ENCODE peak calls at places on chromosomes 3 and 15, in seven cellular contexts. One of them, this sample, is unnamed.

GRCh38 chr3:197889204-197889930 is 60.6 kb upstream of the RPL35A start:
- DNase-seq in NCI-H748 treated with DMSO at 0.1 percent for 48 hours: no peak
- DNase-seq in aorta: no peak
- DNase-seq in stimulated activated naive CD8-positive, alpha-beta T cell treated with anti-CD3 and anti-CD28 coated beads, Interleukin-15, Interleukin-2, amounts not matched to agents 100 U/mL and 50 U/mL, for 24 hours: no peak
- DNase-seq in mucosa of descending colon: no peak
- DNase-seq in iris pigment epithelial cell: no peak
- DNase-seq in CD4-positive, alpha-beta T cell: no peak
- DNase-seq in this sample: no peak

GRCh38 chr15:41115652-41116115 is 396 bp downstream of the INO80 start:
- DNase-seq in CD4-positive, alpha-beta T cell: peak; percentile 60
- DNase-seq in aorta: peak; percentile 90
- DNase-seq in NCI-H748 treated with DMSO at 0.1 percent for 48 hours: no peak
- DNase-seq in mucosa of descending colon: peak; percentile 76
- DNase-seq in stimulated activated naive CD8-positive, alpha-beta T cell treated with anti-CD3 and anti-CD28 coated beads, Interleukin-15, Interleukin-2, amounts not matched to agents 100 U/mL and 50 U/mL, for 24 hours: peak; percentile 79
- DNase-seq in iris pigment epithelial cell: peak; percentile 44
- DNase-seq in this sample: peak; percentile 78

GRCh38 chr15:30922469-30923311 is 19.0 kb downstream of the FAN1 start:
- DNase-seq in aorta: no peak
- DNase-seq in iris pigment epithelial cell: peak; percentile 51
- DNase-seq in NCI-H748 treated with DMSO at 0.1 percent for 48 hours: no peak
- DNase-seq in stimulated activated naive CD8-positive, alpha-beta T cell treated with anti-CD3 and anti-CD28 coated beads, Interleukin-15, Interleukin-2, amounts not matched to agents 100 U/mL and 50 U/mL, for 24 hours: no peak
- DNase-seq in mucosa of descending colon: peak; percentile 51
- DNase-seq in CD4-positive, alpha-beta T cell: no peak
- DNase-seq in this sample: no peak

GRCh38 chr3:17832021-17832420 is 89.6 kb upstream of the TBC1D5 start:
- DNase-seq in stimulated activated naive CD8-positive, alpha-beta T cell treated with anti-CD3 and anti-CD28 coated beads, Interleukin-15, Interleukin-2, amounts not matched to agents 100 U/mL and 50 U/mL, for 24 hours: no peak
- DNase-seq in aorta: no peak
- DNase-seq in iris pigment epithelial cell: peak; percentile 42
- DNase-seq in CD4-positive, alpha-beta T cell: no peak
- DNase-seq in mucosa of descending colon: no peak
- DNase-seq in NCI-H748 treated with DMSO at 0.1 percent for 48 hours: no peak
- DNase-seq in this sample: no peak

GRCh38 chr3:104206925-104207324 is 1159.8 kb upstream of the ALCAM start:
- DNase-seq in stimulated activated naive CD8-positive, alpha-beta T cell treated with anti-CD3 and anti-CD28 coated beads, Interleukin-15, Interleukin-2, amounts not matched to agents 100 U/mL and 50 U/mL, for 24 hours: no peak
- DNase-seq in NCI-H748 treated with DMSO at 0.1 percent for 48 hours: no peak
- DNase-seq in iris pigment epithelial cell: peak; percentile 0
- DNase-seq in mucosa of descending colon: no peak
- DNase-seq in aorta: no peak
- DNase-seq in CD4-positive, alpha-beta T cell: no peak
- DNase-seq in this sample: no peak

GRCh38 chr3:87088984-87089841 is 98.3 kb upstream of the VGLL3 start:
- DNase-seq in mucosa of descending colon: peak; percentile 45
- DNase-seq in stimulated activated naive CD8-positive, alpha-beta T cell treated with anti-CD3 and anti-CD28 coated beads, Interleukin-15, Interleukin-2, amounts not matched to agents 100 U/mL and 50 U/mL, for 24 hours: peak; percentile 5
- DNase-seq in NCI-H748 treated with DMSO at 0.1 percent for 48 hours: no peak
- DNase-seq in aorta: peak; percentile 84
- DNase-seq in iris pigment epithelial cell: peak; percentile 76
- DNase-seq in CD4-positive, alpha-beta T cell: no peak
- DNase-seq in this sample: peak; percentile 78

GRCh38 chr15:101048191-101049011 is 129.2 kb downstream of the LRRK1 start:
- DNase-seq in iris pigment epithelial cell: no peak
- DNase-seq in CD4-positive, alpha-beta T cell: no peak
- DNase-seq in aorta: no peak
- DNase-seq in stimulated activated naive CD8-positive, alpha-beta T cell treated with anti-CD3 and anti-CD28 coated beads, Interleukin-15, Interleukin-2, amounts not matched to agents 100 U/mL and 50 U/mL, for 24 hours: no peak
- DNase-seq in mucosa of descending colon: no peak
- DNase-seq in NCI-H748 treated with DMSO at 0.1 percent for 48 hours: no peak
- DNase-seq in this sample: peak; percentile 38

GRCh38 chr15:55685292-55685691 is 57.7 kb downstream of the PRTG start:
- DNase-seq in CD4-positive, alpha-beta T cell: no peak
- DNase-seq in mucosa of descending colon: no peak
- DNase-seq in stimulated activated naive CD8-positive, alpha-beta T cell treated with anti-CD3 and anti-CD28 coated beads, Interleukin-15, Interleukin-2, amounts not matched to agents 100 U/mL and 50 U/mL, for 24 hours: no peak
- DNase-seq in iris pigment epithelial cell: peak; percentile 76
- DNase-seq in NCI-H748 treated with DMSO at 0.1 percent for 48 hours: no peak
- DNase-seq in aorta: no peak
- DNase-seq in this sample: no peak

GRCh38 chr15:84685304-84685703 is 27.3 kb upstream of the NMB start:
- DNase-seq in aorta: peak; percentile 79
- DNase-seq in CD4-positive, alpha-beta T cell: peak; percentile 5
- DNase-seq in iris pigment epithelial cell: peak; percentile 95
- DNase-seq in mucosa of descending colon: no peak
- DNase-seq in NCI-H748 treated with DMSO at 0.1 percent for 48 hours: no peak
- DNase-seq in stimulated activated naive CD8-positive, alpha-beta T cell treated with anti-CD3 and anti-CD28 coated beads, Interleukin-15, Interleukin-2, amounts not matched to agents 100 U/mL and 50 U/mL, for 24 hours: no peak
- DNase-seq in this sample: peak; percentile 70

GRCh38 chr3:118089563-118089962 is 945.1 kb downstream of the IGSF11 start:
- DNase-seq in NCI-H748 treated with DMSO at 0.1 percent for 48 hours: no peak
- DNase-seq in stimulated activated naive CD8-positive, alpha-beta T cell treated with anti-CD3 and anti-CD28 coated beads, Interleukin-15, Interleukin-2, amounts not matched to agents 100 U/mL and 50 U/mL, for 24 hours: no peak
- DNase-seq in iris pigment epithelial cell: peak; percentile 10
- DNase-seq in CD4-positive, alpha-beta T cell: no peak
- DNase-seq in aorta: no peak
- DNase-seq in mucosa of descending colon: no peak
- DNase-seq in this sample: no peak

GRCh38 chr3:106518516-106518915 is 649.7 kb upstream of the CBLB start:
- DNase-seq in stimulated activated naive CD8-positive, alpha-beta T cell treated with anti-CD3 and anti-CD28 coated beads, Interleukin-15, Interleukin-2, amounts not matched to agents 100 U/mL and 50 U/mL, for 24 hours: no peak
- DNase-seq in mucosa of descending colon: no peak
- DNase-seq in CD4-positive, alpha-beta T cell: no peak
- DNase-seq in NCI-H748 treated with DMSO at 0.1 percent for 48 hours: no peak
- DNase-seq in aorta: no peak
- DNase-seq in iris pigment epithelial cell: peak; percentile 56
- DNase-seq in this sample: no peak

GRCh38 chr3:115040673-115041286 is 106.3 kb downstream of the ZBTB20 start:
- DNase-seq in stimulated activated naive CD8-positive, alpha-beta T cell treated with anti-CD3 and anti-CD28 coated beads, Interleukin-15, Interleukin-2, amounts not matched to agents 100 U/mL and 50 U/mL, for 24 hours: peak; percentile 39
- DNase-seq in NCI-H748 treated with DMSO at 0.1 percent for 48 hours: peak; percentile 6
- DNase-seq in iris pigment epithelial cell: peak; percentile 50
- DNase-seq in mucosa of descending colon: no peak
- DNase-seq in aorta: no peak
- DNase-seq in CD4-positive, alpha-beta T cell: peak; percentile 30
- DNase-seq in this sample: no peak

GRCh38 chr15:58864602-58865419 is 68.7 kb downstream of the SLTM start:
- DNase-seq in aorta: peak; percentile 82
- DNase-seq in stimulated activated naive CD8-positive, alpha-beta T cell treated with anti-CD3 and anti-CD28 coated beads, Interleukin-15, Interleukin-2, amounts not matched to agents 100 U/mL and 50 U/mL, for 24 hours: peak; percentile 23
- DNase-seq in mucosa of descending colon: peak; percentile 44
- DNase-seq in iris pigment epithelial cell: peak; percentile 16
- DNase-seq in NCI-H748 treated with DMSO at 0.1 percent for 48 hours: no peak
- DNase-seq in CD4-positive, alpha-beta T cell: no peak
- DNase-seq in this sample: peak; percentile 49

GRCh38 chr3:122183893-122184590 is 574 bp downstream of the CASR start:
- DNase-seq in stimulated activated naive CD8-positive, alpha-beta T cell treated with anti-CD3 and anti-CD28 coated beads, Interleukin-15, Interleukin-2, amounts not matched to agents 100 U/mL and 50 U/mL, for 24 hours: no peak
- DNase-seq in NCI-H748 treated with DMSO at 0.1 percent for 48 hours: no peak
- DNase-seq in aorta: peak; percentile 77
- DNase-seq in mucosa of descending colon: peak; percentile 27
- DNase-seq in iris pigment epithelial cell: no peak
- DNase-seq in CD4-positive, alpha-beta T cell: no peak
- DNase-seq in this sample: no peak

GRCh38 chr15:31206386-31207174 is 105.1 kb upstream of the TRPM1 start:
- DNase-seq in stimulated activated naive CD8-positive, alpha-beta T cell treated with anti-CD3 and anti-CD28 coated beads, Interleukin-15, Interleukin-2, amounts not matched to agents 100 U/mL and 50 U/mL, for 24 hours: no peak
- DNase-seq in CD4-positive, alpha-beta T cell: no peak
- DNase-seq in NCI-H748 treated with DMSO at 0.1 percent for 48 hours: no peak
- DNase-seq in aorta: no peak
- DNase-seq in iris pigment epithelial cell: no peak
- DNase-seq in mucosa of descending colon: no peak
- DNase-seq in this sample: no peak

GRCh38 chr3:179332240-179332639 is 9.4 kb downstream of the ZNF639 start:
- DNase-seq in NCI-H748 treated with DMSO at 0.1 percent for 48 hours: no peak
- DNase-seq in iris pigment epithelial cell: no peak
- DNase-seq in CD4-positive, alpha-beta T cell: no peak
- DNase-seq in stimulated activated naive CD8-positive, alpha-beta T cell treated with anti-CD3 and anti-CD28 coated beads, Interleukin-15, Interleukin-2, amounts not matched to agents 100 U/mL and 50 U/mL, for 24 hours: no peak
- DNase-seq in mucosa of descending colon: no peak
- DNase-seq in aorta: no peak
- DNase-seq in this sample: no peak

GRCh38 chr3:139434764-139435291 is 41.5 kb downstream of the RBP2 start:
- DNase-seq in stimulated activated naive CD8-positive, alpha-beta T cell treated with anti-CD3 and anti-CD28 coated beads, Interleukin-15, Interleukin-2, amounts not matched to agents 100 U/mL and 50 U/mL, for 24 hours: no peak
- DNase-seq in aorta: no peak
- DNase-seq in CD4-positive, alpha-beta T cell: no peak
- DNase-seq in iris pigment epithelial cell: peak; percentile 83
- DNase-seq in NCI-H748 treated with DMSO at 0.1 percent for 48 hours: no peak
- DNase-seq in mucosa of descending colon: peak; percentile 27
- DNase-seq in this sample: no peak

GRCh38 chr15:65338366-65338765 is 33.9 kb downstream of the RNU5B-1 start:
- DNase-seq in aorta: no peak
- DNase-seq in stimulated activated naive CD8-positive, alpha-beta T cell treated with anti-CD3 and anti-CD28 coated beads, Interleukin-15, Interleukin-2, amounts not matched to agents 100 U/mL and 50 U/mL, for 24 hours: no peak
- DNase-seq in CD4-positive, alpha-beta T cell: no peak
- DNase-seq in iris pigment epithelial cell: no peak
- DNase-seq in mucosa of descending colon: peak; percentile 73
- DNase-seq in NCI-H748 treated with DMSO at 0.1 percent for 48 hours: peak; percentile 36
- DNase-seq in this sample: no peak

GRCh38 chr15:55290361-55291057 is 896 bp upstream of the RAB27A start:
- DNase-seq in mucosa of descending colon: peak; percentile 89
- DNase-seq in aorta: peak; percentile 96
- DNase-seq in stimulated activated naive CD8-positive, alpha-beta T cell treated with anti-CD3 and anti-CD28 coated beads, Interleukin-15, Interleukin-2, amounts not matched to agents 100 U/mL and 50 U/mL, for 24 hours: peak; percentile 88
- DNase-seq in iris pigment epithelial cell: peak; percentile 84
- DNase-seq in CD4-positive, alpha-beta T cell: peak; percentile 81
- DNase-seq in NCI-H748 treated with DMSO at 0.1 percent for 48 hours: peak; percentile 54
- DNase-seq in this sample: peak; percentile 90

This sample was measured in psoas muscle.